ENCODE peak calls at places on chromosomes 5 and 9, in four cellular contexts. One of them, this sample, is unnamed.

GRCh38 chr5:158462349-158463114 is 603.6 kb upstream of the CLINT1 start:
- DNase-seq in AG04450: no peak
- DNase-seq in NCI-H1694: no peak
- DNase-seq in NK-92 treated with Interleukin-12 subunit alpha and Interleukin-12 subunit beta, amount 100 ng/mL, for 24 hours: no peak
- DNase-seq in this sample: no peak

GRCh38 chr5:156892223-156892622 is 42.1 kb downstream of the PPP1R2B start:
- DNase-seq in NK-92 treated with Interleukin-12 subunit alpha and Interleukin-12 subunit beta, amount 100 ng/mL, for 24 hours: no peak
- DNase-seq in NCI-H1694: no peak
- DNase-seq in AG04450: no peak
- DNase-seq in this sample: no peak

GRCh38 chr9:32350682-32351081 is 33.8 kb upstream of the ACO1 start:
- DNase-seq in NK-92 treated with Interleukin-12 subunit alpha and Interleukin-12 subunit beta, amount 100 ng/mL, for 24 hours: no peak
- DNase-seq in AG04450: no peak
- DNase-seq in NCI-H1694: peak; percentile 62
- DNase-seq in this sample: no peak

GRCh38 chr9:128422783-128423150 is 2.1 kb downstream of the CERCAM start:
- DNase-seq in NCI-H1694: no peak
- DNase-seq in AG04450: no peak
- DNase-seq in NK-92 treated with Interleukin-12 subunit alpha and Interleukin-12 subunit beta, amount 100 ng/mL, for 24 hours: no peak
- DNase-seq in this sample: no peak

GRCh38 chr9:108053555-108054061 is 564.0 kb upstream of the KLF4 start:
- DNase-seq in AG04450: peak; percentile 57
- DNase-seq in NK-92 treated with Interleukin-12 subunit alpha and Interleukin-12 subunit beta, amount 100 ng/mL, for 24 hours: no peak
- DNase-seq in NCI-H1694: no peak
- DNase-seq in this sample: peak; percentile 94

GRCh38 chr9:101593345-101593744 is 1.4 kb downstream of the PPP3R2 start:
- DNase-seq in AG04450: no peak
- DNase-seq in NK-92 treated with Interleukin-12 subunit alpha and Interleukin-12 subunit beta, amount 100 ng/mL, for 24 hours: no peak
- DNase-seq in NCI-H1694: no peak
- DNase-seq in this sample: no peak

GRCh38 chr5:181190711-181191525 is 14.1 kb downstream of the TRIM7 start:
- DNase-seq in AG04450: no peak
- DNase-seq in NK-92 treated with Interleukin-12 subunit alpha and Interleukin-12 subunit beta, amount 100 ng/mL, for 24 hours: no peak
- DNase-seq in NCI-H1694: no peak
- DNase-seq in this sample: peak; percentile 61

GRCh38 chr9:79256691-79257213 is 315.0 kb upstream of the TLE4 start:
- DNase-seq in NK-92 treated with Interleukin-12 subunit alpha and Interleukin-12 subunit beta, amount 100 ng/mL, for 24 hours: no peak
- DNase-seq in AG04450: no peak
- DNase-seq in NCI-H1694: peak; percentile 94
- DNase-seq in this sample: peak; percentile 69

GRCh38 chr9:104869801-104870200 is 58.2 kb downstream of the ABCA1 start:
- DNase-seq in NCI-H1694: no peak
- DNase-seq in NK-92 treated with Interleukin-12 subunit alpha and Interleukin-12 subunit beta, amount 100 ng/mL, for 24 hours: no peak
- DNase-seq in AG04450: no peak
- DNase-seq in this sample: no peak

GRCh38 chr5:88236866-88237642 is 31.6 kb downstream of the TMEM161B start:
- DNase-seq in AG04450: no peak
- DNase-seq in NK-92 treated with Interleukin-12 subunit alpha and Interleukin-12 subunit beta, amount 100 ng/mL, for 24 hours: no peak
- DNase-seq in NCI-H1694: no peak
- DNase-seq in this sample: peak; percentile 31

GRCh38 chr5:96094904-96095303 is 133.3 kb upstream of the ELL2 start:
- DNase-seq in AG04450: no peak
- DNase-seq in NCI-H1694: no peak
- DNase-seq in NK-92 treated with Interleukin-12 subunit alpha and Interleukin-12 subunit beta, amount 100 ng/mL, for 24 hours: no peak
- DNase-seq in this sample: no peak

GRCh38 chr5:90169078-90169477 is 240.5 kb downstream of the CETN3 start:
- DNase-seq in NK-92 treated with Interleukin-12 subunit alpha and Interleukin-12 subunit beta, amount 100 ng/mL, for 24 hours: no peak
- DNase-seq in AG04450: no peak
- DNase-seq in NCI-H1694: no peak
- DNase-seq in this sample: no peak

GRCh38 chr9:109894921-109895758 is 115.1 kb downstream of the PALM2AKAP2 start:
- DNase-seq in NK-92 treated with Interleukin-12 subunit alpha and Interleukin-12 subunit beta, amount 100 ng/mL, for 24 hours: no peak
- DNase-seq in AG04450: no peak
- DNase-seq in NCI-H1694: no peak
- DNase-seq in this sample: no peak

GRCh38 chr5:128118214-128118613 is 34.6 kb downstream of the SLC12A2 start:
- DNase-seq in NCI-H1694: no peak
- DNase-seq in NK-92 treated with Interleukin-12 subunit alpha and Interleukin-12 subunit beta, amount 100 ng/mL, for 24 hours: no peak
- DNase-seq in AG04450: no peak
- DNase-seq in this sample: no peak

GRCh38 chr9:84383178-84383577 is 42.6 kb upstream of the SLC28A3 start:
- DNase-seq in AG04450: no peak
- DNase-seq in NK-92 treated with Interleukin-12 subunit alpha and Interleukin-12 subunit beta, amount 100 ng/mL, for 24 hours: no peak
- DNase-seq in NCI-H1694: no peak
- DNase-seq in this sample: no peak

GRCh38 chr9:28212979-28213378 is 639.7 kb upstream of the C9orf72 start:
- DNase-seq in NK-92 treated with Interleukin-12 subunit alpha and Interleukin-12 subunit beta, amount 100 ng/mL, for 24 hours: no peak
- DNase-seq in AG04450: peak; percentile 7
- DNase-seq in NCI-H1694: no peak
- DNase-seq in this sample: no peak

GRCh38 chr5:141524604-141525597 is 36.0 kb downstream of the PCDHGC5 start:
- DNase-seq in NCI-H1694: peak; percentile 96
- DNase-seq in NK-92 treated with Interleukin-12 subunit alpha and Interleukin-12 subunit beta, amount 100 ng/mL, for 24 hours: peak; percentile 21
- DNase-seq in AG04450: peak; percentile 95
- DNase-seq in this sample: peak; percentile 87

GRCh38 chr5:129392681-129393080 is 67.4 kb upstream of the ADAMTS19 start:
- DNase-seq in NCI-H1694: no peak
- DNase-seq in NK-92 treated with Interleukin-12 subunit alpha and Interleukin-12 subunit beta, amount 100 ng/mL, for 24 hours: no peak
- DNase-seq in AG04450: no peak
- DNase-seq in this sample: no peak

GRCh38 chr9:88741335-88741734 is 206.4 kb downstream of the NXNL2 start:
- DNase-seq in AG04450: no peak
- DNase-seq in NCI-H1694: no peak
- DNase-seq in NK-92 treated with Interleukin-12 subunit alpha and Interleukin-12 subunit beta, amount 100 ng/mL, for 24 hours: no peak
- DNase-seq in this sample: no peak

GRCh38 chr5:147188200-147189108 is 46.4 kb upstream of the STK32A start:
- DNase-seq in NK-92 treated with Interleukin-12 subunit alpha and Interleukin-12 subunit beta, amount 100 ng/mL, for 24 hours: peak; percentile 6
- DNase-seq in NCI-H1694: peak; percentile 80
- DNase-seq in AG04450: peak; percentile 38
- DNase-seq in this sample: peak; percentile 19

GRCh38 chr9:38125889-38126288 is 56.9 kb upstream of the SHB start:
- DNase-seq in NCI-H1694: no peak
- DNase-seq in NK-92 treated with Interleukin-12 subunit alpha and Interleukin-12 subunit beta, amount 100 ng/mL, for 24 hours: no peak
- DNase-seq in AG04450: no peak
- DNase-seq in this sample: no peak

GRCh38 chr5:54533541-54534179 is 16.1 kb downstream of the SNX18 start:
- DNase-seq in NCI-H1694: no peak
- DNase-seq in AG04450: no peak
- DNase-seq in NK-92 treated with Interleukin-12 subunit alpha and Interleukin-12 subunit beta, amount 100 ng/mL, for 24 hours: no peak
- DNase-seq in this sample: no peak

GRCh38 chr5:177336112-177336511 is 15.4 kb downstream of the LMAN2 start:
- DNase-seq in NCI-H1694: peak; percentile 58
- DNase-seq in NK-92 treated with Interleukin-12 subunit alpha and Interleukin-12 subunit beta, amount 100 ng/mL, for 24 hours: no peak
- DNase-seq in AG04450: no peak
- DNase-seq in this sample: peak; percentile 37

GRCh38 chr9:81980568-81980967 is 8.0 kb upstream of the SPATA31D1 start:
- DNase-seq in NK-92 treated with Interleukin-12 subunit alpha and Interleukin-12 subunit beta, amount 100 ng/mL, for 24 hours: no peak
- DNase-seq in NCI-H1694: no peak
- DNase-seq in AG04450: no peak
- DNase-seq in this sample: no peak

GRCh38 chr9:684055-684949 is 157.2 kb upstream of the DMRT1 start:
- DNase-seq in NK-92 treated with Interleukin-12 subunit alpha and Interleukin-12 subunit beta, amount 100 ng/mL, for 24 hours: no peak
- DNase-seq in NCI-H1694: no peak
- DNase-seq in AG04450: no peak
- DNase-seq in this sample: peak; percentile 53

GRCh38 chr5:18745988-18746615 is 1111.8 kb downstream of the TAF11L14 start:
- DNase-seq in NCI-H1694: peak; percentile 40
- DNase-seq in AG04450: no peak
- DNase-seq in NK-92 treated with Interleukin-12 subunit alpha and Interleukin-12 subunit beta, amount 100 ng/mL, for 24 hours: peak; percentile 57
- DNase-seq in this sample: peak; percentile 58

GRCh38 chr5:175840050-175840841 is 31.1 kb upstream of the CPLX2 start:
- DNase-seq in AG04450: no peak
- DNase-seq in NK-92 treated with Interleukin-12 subunit alpha and Interleukin-12 subunit beta, amount 100 ng/mL, for 24 hours: no peak
- DNase-seq in NCI-H1694: no peak
- DNase-seq in this sample: no peak

GRCh38 chr5:173454764-173455598 is 126.8 kb upstream of the STC2 start:
- DNase-seq in NK-92 treated with Interleukin-12 subunit alpha and Interleukin-12 subunit beta, amount 100 ng/mL, for 24 hours: no peak
- DNase-seq in AG04450: peak; percentile 96
- DNase-seq in NCI-H1694: no peak
- DNase-seq in this sample: peak; percentile 99

GRCh38 chr5:173291722-173292658 is 36.2 kb downstream of the STC2 start:
- DNase-seq in NCI-H1694: no peak
- DNase-seq in AG04450: no peak
- DNase-seq in NK-92 treated with Interleukin-12 subunit alpha and Interleukin-12 subunit beta, amount 100 ng/mL, for 24 hours: no peak
- DNase-seq in this sample: no peak

GRCh38 chr9:81635526-81636279 is 53.6 kb downstream of the TLE1 start:
- DNase-seq in NK-92 treated with Interleukin-12 subunit alpha and Interleukin-12 subunit beta, amount 100 ng/mL, for 24 hours: no peak
- DNase-seq in NCI-H1694: no peak
- DNase-seq in AG04450: no peak
- DNase-seq in this sample: no peak

GRCh38 chr9:134410078-134410834 is 84.0 kb downstream of the RXRA start:
- DNase-seq in AG04450: no peak
- DNase-seq in NK-92 treated with Interleukin-12 subunit alpha and Interleukin-12 subunit beta, amount 100 ng/mL, for 24 hours: no peak
- DNase-seq in NCI-H1694: no peak
- DNase-seq in this sample: no peak

GRCh38 chr9:83304686-83305085 is 233.5 kb downstream of the FRMD3 start:
- DNase-seq in NK-92 treated with Interleukin-12 subunit alpha and Interleukin-12 subunit beta, amount 100 ng/mL, for 24 hours: no peak
- DNase-seq in NCI-H1694: peak; percentile 90
- DNase-seq in AG04450: no peak
- DNase-seq in this sample: peak; percentile 78

GRCh38 chr5:168893231-168893630 is 314.1 kb upstream of the PANK3 start:
- DNase-seq in AG04450: no peak
- DNase-seq in NK-92 treated with Interleukin-12 subunit alpha and Interleukin-12 subunit beta, amount 100 ng/mL, for 24 hours: no peak
- DNase-seq in NCI-H1694: no peak
- DNase-seq in this sample: no peak

GRCh38 chr5:124630767-124631704 is 115.4 kb downstream of the ZNF608 start:
- DNase-seq in AG04450: no peak
- DNase-seq in NCI-H1694: no peak
- DNase-seq in NK-92 treated with Interleukin-12 subunit alpha and Interleukin-12 subunit beta, amount 100 ng/mL, for 24 hours: no peak
- DNase-seq in this sample: peak; percentile 69

This sample was measured in MG63.